ENCODE peak calls at places on chromosome 7, in four cellular contexts. One of them, this sample, is unnamed.

GRCh38 chr7:32047075-32047474 is 23.1 kb downstream of the PDE1C start:
- DNase-seq in GM23338: no peak
- DNase-seq in nephron progenitor cell: no peak
- DNase-seq in MCF 10A: no peak
- DNase-seq in this sample: no peak

GRCh38 chr7:124603066-124603465 is 162.5 kb downstream of the GPR37 start:
- DNase-seq in nephron progenitor cell: no peak
- DNase-seq in GM23338: no peak
- DNase-seq in MCF 10A: peak
- DNase-seq in this sample: no peak

GRCh38 chr7:25636871-25637283 is 408.6 kb upstream of the NPVF start:
- DNase-seq in GM23338: no peak
- DNase-seq in MCF 10A: no peak
- DNase-seq in nephron progenitor cell: no peak
- DNase-seq in this sample: no peak

GRCh38 chr7:1290262-1291039 is 57.8 kb downstream of the UNCX start:
- DNase-seq in MCF 10A: no peak
- DNase-seq in GM23338: peak
- DNase-seq in nephron progenitor cell: peak
- DNase-seq in this sample: no peak

GRCh38 chr7:86600506-86601290 is 43.0 kb upstream of the GRM3 start:
- DNase-seq in nephron progenitor cell: no peak
- DNase-seq in GM23338: peak
- DNase-seq in MCF 10A: peak
- DNase-seq in this sample: no peak

GRCh38 chr7:8133955-8134733 is 127.8 kb downstream of the ICA1 start:
- DNase-seq in nephron progenitor cell: no peak
- DNase-seq in GM23338: no peak
- DNase-seq in MCF 10A: no peak
- DNase-seq in this sample: no peak

GRCh38 chr7:132516042-132516840 is 60.0 kb downstream of the PLXNA4 start:
- DNase-seq in GM23338: no peak
- DNase-seq in MCF 10A: peak
- DNase-seq in nephron progenitor cell: no peak
- DNase-seq in this sample: no peak

GRCh38 chr7:16644987-16645592 is 464 bp downstream of the ANKMY2 start:
- DNase-seq in MCF 10A: no peak
- DNase-seq in nephron progenitor cell: peak
- DNase-seq in GM23338: peak
- DNase-seq in this sample: peak

GRCh38 chr7:128459394-128459878 is 3.8 kb downstream of the HILPDA start:
- DNase-seq in nephron progenitor cell: peak
- DNase-seq in GM23338: peak
- DNase-seq in MCF 10A: peak
- DNase-seq in this sample: peak

GRCh38 chr7:82501256-82501815 is 57.8 kb upstream of the CACNA2D1 start:
- DNase-seq in MCF 10A: no peak
- DNase-seq in GM23338: no peak
- DNase-seq in nephron progenitor cell: no peak
- DNase-seq in this sample: no peak

GRCh38 chr7:106844286-106844997 is 20.6 kb upstream of the PIK3CG start:
- DNase-seq in GM23338: no peak
- DNase-seq in MCF 10A: no peak
- DNase-seq in nephron progenitor cell: no peak
- DNase-seq in this sample: no peak

GRCh38 chr7:24477807-24478655 is 95.2 kb upstream of the PALS2 start:
- DNase-seq in nephron progenitor cell: peak
- DNase-seq in MCF 10A: peak
- DNase-seq in GM23338: peak
- DNase-seq in this sample: no peak

GRCh38 chr7:94580601-94581000 is 71.0 kb downstream of the CASD1 start:
- DNase-seq in MCF 10A: peak
- DNase-seq in nephron progenitor cell: no peak
- DNase-seq in GM23338: no peak
- DNase-seq in this sample: no peak

GRCh38 chr7:64574481-64575159 is 11.7 kb upstream of the ZNF680 start:
- DNase-seq in GM23338: peak
- DNase-seq in MCF 10A: no peak
- DNase-seq in nephron progenitor cell: no peak
- DNase-seq in this sample: no peak

GRCh38 chr7:137667633-137668387 is 179.0 kb downstream of the DGKI start:
- DNase-seq in GM23338: no peak
- DNase-seq in MCF 10A: peak
- DNase-seq in nephron progenitor cell: no peak
- DNase-seq in this sample: no peak

GRCh38 chr7:130721486-130722277 is 12.3 kb downstream of the KLF14 start:
- DNase-seq in GM23338: peak
- DNase-seq in MCF 10A: peak
- DNase-seq in nephron progenitor cell: peak
- DNase-seq in this sample: peak

GRCh38 chr7:154096-154835 is 38.1 kb upstream of the FAM20C start:
- DNase-seq in GM23338: no peak
- DNase-seq in nephron progenitor cell: no peak
- DNase-seq in MCF 10A: no peak
- DNase-seq in this sample: peak

GRCh38 chr7:43295429-43295828 is 183.0 kb downstream of the HECW1 start:
- DNase-seq in GM23338: peak
- DNase-seq in nephron progenitor cell: no peak
- DNase-seq in MCF 10A: no peak
- DNase-seq in this sample: peak

GRCh38 chr7:75772081-75773077 is at the start of gene CCL26:
- DNase-seq in GM23338: no peak
- DNase-seq in MCF 10A: peak
- DNase-seq in nephron progenitor cell: no peak
- DNase-seq in this sample: no peak

GRCh38 chr7:85135931-85136330 is 50.9 kb downstream of the SEMA3D start:
- DNase-seq in nephron progenitor cell: no peak
- DNase-seq in MCF 10A: no peak
- DNase-seq in GM23338: no peak
- DNase-seq in this sample: no peak

GRCh38 chr7:24755096-24755495 is 2.2 kb downstream of the GSDME start:
- DNase-seq in GM23338: no peak
- DNase-seq in MCF 10A: peak
- DNase-seq in nephron progenitor cell: no peak
- DNase-seq in this sample: no peak

GRCh38 chr7:157017149-157017548 is 6.7 kb upstream of the MNX1 start:
- DNase-seq in nephron progenitor cell: no peak
- DNase-seq in MCF 10A: no peak
- DNase-seq in GM23338: no peak
- DNase-seq in this sample: no peak

GRCh38 chr7:78149787-78150186 is 351.2 kb downstream of the PHTF2 start:
- DNase-seq in nephron progenitor cell: no peak
- DNase-seq in MCF 10A: peak
- DNase-seq in GM23338: no peak
- DNase-seq in this sample: no peak

GRCh38 chr7:112286294-112287086 is 80.0 kb downstream of the ZNF277 start:
- DNase-seq in nephron progenitor cell: no peak
- DNase-seq in GM23338: no peak
- DNase-seq in MCF 10A: no peak
- DNase-seq in this sample: peak

GRCh38 chr7:99562832-99563231 is 4.4 kb downstream of the ZNF655 start:
- DNase-seq in nephron progenitor cell: no peak
- DNase-seq in GM23338: no peak
- DNase-seq in MCF 10A: peak
- DNase-seq in this sample: no peak

GRCh38 chr7:114047889-114048288 is 129.1 kb upstream of the PPP1R3A start:
- DNase-seq in GM23338: no peak
- DNase-seq in nephron progenitor cell: no peak
- DNase-seq in MCF 10A: peak
- DNase-seq in this sample: no peak

GRCh38 chr7:128781126-128781525 is 5.5 kb upstream of the OPN1SW start:
- DNase-seq in MCF 10A: no peak
- DNase-seq in nephron progenitor cell: no peak
- DNase-seq in GM23338: no peak
- DNase-seq in this sample: no peak

GRCh38 chr7:143360788-143361551 is 1.5 kb downstream of the FAM131B start:
- DNase-seq in GM23338: peak
- DNase-seq in nephron progenitor cell: no peak
- DNase-seq in MCF 10A: no peak
- DNase-seq in this sample: peak

DNA sequence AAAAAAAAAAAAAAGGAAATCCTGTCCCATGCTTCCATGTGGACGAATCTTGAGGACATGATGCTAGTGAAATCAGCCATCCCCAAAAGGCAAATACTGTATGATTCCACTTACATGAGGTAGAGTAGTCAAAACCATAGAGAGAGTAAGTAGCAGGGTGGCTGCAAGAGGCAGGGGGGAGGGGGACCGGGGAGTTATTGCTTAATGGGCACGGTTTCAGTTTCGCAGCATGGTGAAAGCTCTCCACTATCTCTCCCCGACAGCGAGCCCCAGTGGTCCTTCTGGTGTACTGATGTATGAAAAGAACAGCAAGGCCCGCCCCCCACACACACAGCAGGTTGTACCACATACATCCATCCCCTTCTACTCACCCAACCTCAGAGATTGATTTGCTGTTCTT is 32.8 kb downstream of the NOD1 start:
- DNase-seq in MCF 10A: no peak
- DNase-seq in GM23338: peak
- DNase-seq in nephron progenitor cell: peak
- DNase-seq in this sample: peak
- TF ChIP-seq CTCF in MCF 10A: no peak
- TF ChIP-seq CTCF in GM23338: peak
- TF ChIP-seq CTCF in nephron progenitor cell: no peak
- TF ChIP-seq CTCF in this sample: no peak

GRCh38 chr7:26779978-26780595 is 84.3 kb downstream of the SKAP2 start:
- DNase-seq in MCF 10A: no peak
- DNase-seq in GM23338: no peak
- DNase-seq in nephron progenitor cell: no peak
- DNase-seq in this sample: no peak
- TF ChIP-seq CTCF in MCF 10A: no peak
- TF ChIP-seq CTCF in GM23338: no peak
- TF ChIP-seq CTCF in nephron progenitor cell: no peak
- TF ChIP-seq CTCF in this sample: no peak

GRCh38 chr7:40761757-40762342 is 627.0 kb downstream of the SUGCT start:
- DNase-seq in GM23338: peak
- DNase-seq in MCF 10A: no peak
- DNase-seq in nephron progenitor cell: no peak
- DNase-seq in this sample: no peak
- TF ChIP-seq CTCF in GM23338: peak
- TF ChIP-seq CTCF in MCF 10A: no peak
- TF ChIP-seq CTCF in nephron progenitor cell: no peak
- TF ChIP-seq CTCF in this sample: no peak

GRCh38 chr7:47406766-47407129 is 175.2 kb downstream of the TNS3 start:
- DNase-seq in MCF 10A: no peak
- DNase-seq in nephron progenitor cell: no peak
- DNase-seq in GM23338: no peak
- DNase-seq in this sample: no peak
- TF ChIP-seq CTCF in MCF 10A: no peak
- TF ChIP-seq CTCF in nephron progenitor cell: no peak
- TF ChIP-seq CTCF in GM23338: no peak
- TF ChIP-seq CTCF in this sample: no peak

DNA sequence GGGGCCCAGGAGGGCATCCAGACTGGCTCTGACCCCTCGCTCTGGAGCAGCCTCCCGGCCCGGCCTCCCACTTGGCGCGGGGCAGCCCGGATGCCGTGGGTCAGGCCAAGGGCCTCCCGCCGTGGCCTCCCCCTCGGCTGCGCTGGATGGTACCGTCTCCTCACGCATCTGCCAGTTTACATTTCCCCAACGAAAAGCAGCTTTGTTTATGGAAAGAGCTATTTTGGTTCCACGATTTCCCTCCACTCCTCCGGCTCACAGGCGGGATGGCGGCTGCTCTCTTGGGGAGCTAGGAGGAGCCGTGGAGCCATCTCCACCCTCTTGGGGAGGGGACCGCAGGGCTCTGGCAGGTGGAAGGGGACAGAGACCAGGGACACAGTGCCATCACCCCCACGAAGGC is 93.2 kb upstream of the MYL10 start:
- DNase-seq in MCF 10A: no peak
- DNase-seq in nephron progenitor cell: no peak
- DNase-seq in GM23338: no peak
- DNase-seq in this sample: no peak
- TF ChIP-seq CTCF in MCF 10A: no peak
- TF ChIP-seq CTCF in nephron progenitor cell: no peak
- TF ChIP-seq CTCF in GM23338: peak
- TF ChIP-seq CTCF in this sample: no peak